ENCODE peak calls at places on chromosome 17, in six cellular contexts. A is foreskin fibroblast, P is tibial nerve, X is choroid plexus epithelial cell, T is right atrium auricular region, Y is A549. K is an unnamed sample.
A peak's percentile ranks its signal among the peaks of the same experiment; 100 is the strongest.

GRCh38 chr17:42639484-42640474 is 19.3 kb upstream of the TUBG2 start:
- DNase-seq in A (no peak), P (no peak), X (no peak), T (no peak), Y (no peak), K (no peak)

GRCh38 chr17:81648707-81649085 is 7.6 kb downstream of the PDE6G start:
- DNase-seq in A (no peak), P (no peak), X (no peak), T (no peak), Y (no peak), K (no peak)

GRCh38 chr17:44759096-44759915 is 518 bp downstream of the ADAM11 start:
- DNase-seq in A (no peak), P (no peak), X (no peak), T (no peak), Y (no peak), K (no peak)

GRCh38 chr17:61584866-61585265 is 6.2 kb downstream of the NACA2 start:
- DNase-seq in A (no peak), P (no peak), X (no peak), T (no peak), Y (no peak), K (no peak)

GRCh38 chr17:15123593-15124590 is 141.2 kb downstream of the PMP22 start:
- DNase-seq in A (peak; percentile 97), P (no peak), X (peak; percentile 30), T (no peak), Y (no peak), K (no peak)

GRCh38 chr17:81245024-81245664 is 6.0 kb downstream of the NDUFAF8 start:
- DNase-seq in A (no peak), P (no peak), X (peak; percentile 57), T (no peak), Y (no peak), K (no peak)

GRCh38 chr17:688100-688989 is 26.3 kb downstream of the VPS53 start:
- DNase-seq in A (no peak), P (peak; percentile 32), X (peak; percentile 79), T (no peak), Y (no peak), K (peak; percentile 58)

GRCh38 chr17:21021208-21021803 is 21.5 kb downstream of the USP22 start:
- DNase-seq in A (no peak), P (no peak), X (no peak), T (no peak), Y (no peak), K (no peak)

GRCh38 chr17:63652106-63652505 is 29.9 kb downstream of the MAP3K3 start:
- DNase-seq in A (no peak), P (no peak), X (no peak), T (no peak), Y (no peak), K (no peak)

GRCh38 chr17:40952675-40953074 is 14.1 kb downstream of the KRT39 start:
- DNase-seq in A (peak; percentile 89), P (no peak), X (peak; percentile 88), T (no peak), Y (no peak), K (peak; percentile 44)

GRCh38 chr17:39166437-39167335 is 725 bp upstream of the ARL5C start:
- DNase-seq in A (no peak), P (no peak), X (no peak), T (no peak), Y (no peak), K (no peak)

GRCh38 chr17:45394913-45395568 is 37.6 kb downstream of the ARHGAP27 start:
- DNase-seq in A (peak; percentile 79), P (peak; percentile 43), X (peak; percentile 91), T (peak; percentile 71), Y (peak; percentile 95), K (peak; percentile 93)

GRCh38 chr17:53088501-53088900 is 734.2 kb upstream of the KIF2B start:
- DNase-seq in A (no peak), P (no peak), X (no peak), T (no peak), Y (no peak), K (no peak)

DNA sequence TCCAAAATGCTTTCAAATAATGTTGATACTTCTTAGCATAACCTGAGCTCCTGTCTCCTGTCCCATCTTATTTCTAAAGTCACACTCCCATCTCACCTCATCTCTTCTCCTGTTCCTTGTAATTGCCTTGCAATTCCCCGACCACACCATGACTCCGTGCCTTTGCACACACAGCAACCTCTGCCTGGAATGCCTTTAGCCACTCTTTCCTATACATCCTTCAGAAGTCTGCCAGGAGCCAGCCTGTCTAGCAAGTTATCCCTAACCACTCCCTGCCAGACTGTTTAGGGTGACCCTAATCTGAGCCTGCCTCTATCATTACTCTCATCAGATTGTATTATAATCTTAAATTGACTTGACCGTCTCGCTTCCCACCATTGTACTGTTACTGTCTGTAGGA is 168.0 kb upstream of the NOG start:
- DNase-seq in A (no peak), P (no peak), X (no peak), T (no peak), Y (no peak), K (no peak)
- TF ChIP-seq CTCF in A (no peak), P (no peak), X (no peak), T (no peak), Y (no peak), K (no peak)

GRCh38 chr17:2975469-2975958 is 87.9 kb downstream of the OR1D5 start:
- DNase-seq in A (no peak), P (no peak), X (no peak), T (no peak), Y (no peak), K (peak; percentile 65)

GRCh38 chr17:2977157-2977556 is 86.2 kb downstream of the OR1D5 start:
- DNase-seq in A (no peak), P (no peak), X (no peak), T (no peak), Y (no peak), K (no peak)

GRCh38 chr17:2971851-2972250 is 91.6 kb downstream of the OR1D5 start:
- DNase-seq in A (no peak), P (no peak), X (no peak), T (no peak), Y (no peak), K (no peak)

GRCh38 chr17:2972749-2973148 is 90.7 kb downstream of the OR1D5 start:
- DNase-seq in A (no peak), P (no peak), X (no peak), T (no peak), Y (no peak), K (no peak)

DNA sequence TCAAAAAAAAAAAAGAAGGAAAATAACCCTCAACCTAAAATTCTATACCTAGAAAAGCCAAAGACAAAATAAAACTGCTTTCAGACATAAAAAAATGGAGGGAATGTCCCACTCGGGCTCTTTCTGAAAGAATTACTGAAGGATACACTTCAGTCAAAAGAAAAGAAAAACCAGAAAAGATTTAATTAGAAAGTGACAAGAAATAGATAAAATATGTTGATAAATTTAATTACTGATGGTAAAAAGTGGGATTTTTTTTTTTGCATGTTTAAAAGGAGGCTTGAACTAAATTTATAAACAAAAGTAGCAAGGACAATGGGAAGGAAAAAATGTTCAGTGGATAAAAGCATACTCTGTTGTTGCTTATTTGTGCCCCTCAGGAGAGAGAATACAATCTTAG is 89.1 kb downstream of the OR1D5 start:
- DNase-seq in A (no peak), P (no peak), X (no peak), T (no peak), Y (no peak), K (no peak)
- H3K4me3 ChIP-seq in A (no peak overlapping the region), P (no peak overlapping the region), X (no peak overlapping the region), T (no peak overlapping the region), Y (no peak overlapping the region), K (no peak overlapping the region)

GRCh38 chr17:70621593-70621992 is 452.3 kb downstream of the KCNJ2 start:
- DNase-seq in A (no peak), P (no peak), X (peak; percentile 49), T (no peak), Y (no peak), K (peak; percentile 16)

GRCh38 chr17:70624208-70624607 is 454.9 kb downstream of the KCNJ2 start:
- DNase-seq in A (no peak), P (no peak), X (no peak), T (no peak), Y (no peak), K (no peak)

GRCh38 chr17:70622382-70623260 is 453.3 kb downstream of the KCNJ2 start:
- DNase-seq in A (peak; percentile 8), P (no peak), X (peak; percentile 71), T (no peak), Y (peak; percentile 25), K (peak; percentile 24)
- TF ChIP-seq CTCF in A (peak; percentile 45), P (peak; percentile 17), X (peak; percentile 94), T (peak; percentile 66), Y (peak; percentile 67), K (peak; percentile 48)

GRCh38 chr17:57604771-57605733 is 140.0 kb downstream of the CCDC182 start:
- DNase-seq in A (peak; percentile 29), P (peak; percentile 35), X (peak; percentile 69), T (peak; percentile 68), Y (no peak), K (peak; percentile 63)
- H3K4me3 ChIP-seq in A (no peak overlapping the region), P (no peak overlapping the region), X (peak overlapping the region; percentile 11), T (peak overlapping the region; percentile 24), Y (no peak overlapping the region), K (no peak overlapping the region)

DNA sequence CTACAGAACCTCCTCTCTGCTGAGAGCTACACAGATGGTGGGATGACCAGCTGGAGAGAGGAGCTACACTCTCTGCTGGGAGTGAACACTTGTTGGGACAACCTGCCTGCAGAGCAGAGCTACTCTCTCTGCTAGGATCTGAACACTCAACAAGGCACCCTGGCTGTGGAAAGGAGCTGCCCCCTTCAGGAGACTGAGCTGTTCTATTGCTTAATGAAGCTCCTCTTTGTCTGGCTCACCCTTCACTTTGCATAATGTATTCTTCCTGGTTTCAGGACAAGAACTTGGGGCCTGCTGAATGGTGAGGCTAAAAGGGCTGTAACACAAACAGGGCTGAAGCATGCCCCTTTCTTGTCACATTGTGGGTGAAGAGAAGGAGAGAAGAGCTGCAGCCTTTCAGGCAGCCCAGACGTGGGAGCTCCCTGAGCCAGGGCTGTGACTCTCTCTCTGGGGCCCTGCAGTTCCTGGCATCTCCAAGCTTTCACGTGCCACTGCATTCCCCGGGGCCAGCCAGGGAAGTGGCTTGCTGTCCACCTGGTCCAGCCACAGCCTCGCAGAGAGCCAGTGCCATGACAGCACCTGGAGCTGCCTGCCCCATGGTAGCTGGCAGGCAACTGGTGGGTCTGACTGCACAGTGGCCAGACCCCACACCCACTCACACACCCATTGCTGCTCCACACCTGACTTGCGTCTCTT is 272.8 kb upstream of the KCNJ16 start:
- DNase-seq in A (no peak), P (no peak), X (no peak), T (no peak), Y (no peak), K (no peak)
- TF ChIP-seq CTCF in A (no peak), P (no peak), X (no peak), T (no peak), Y (no peak), K (no peak)

GRCh38 chr17:7440823-7441174 is 1.5 kb downstream of the FGF11 start:
- DNase-seq in A (no peak), P (no peak), X (peak; percentile 39), T (no peak), Y (no peak), K (no peak)
- H3K4me3 ChIP-seq in A (no peak overlapping the region), P (no peak overlapping the region), X (peak overlapping the region; percentile 51), T (peak overlapping the region; percentile 56), Y (no peak overlapping the region), K (no peak overlapping the region)

K was measured in fibroblast of pulmonary artery.